ENCODE peak calls at places on chromosomes 1 and 21, in six cellular contexts. V is body of pancreas, M is A549, E is ovary, A is IMR-90, G is breast epithelium. H is an unnamed sample. For H3K4me1, the result is how much of the 10 kb centered on the place peaks cover.

GRCh38 chr21:46153259-46154154 is 1.9 kb downstream of the FTCD start:
- DNase-seq in G (no peak), V (peak), A (no peak), E (peak), M (peak), H (peak)

GRCh38 chr1:50666849-50667248 is 243.6 kb upstream of the DMRTA2 start:
- DNase-seq in M (no peak), V (no peak), E (no peak), G (no peak), A (no peak), H (no peak)

GRCh38 chr1:52531473-52531872 is 21.4 kb downstream of the TUT4 start:
- DNase-seq in M (no peak), E (no peak), A (no peak), V (no peak), G (no peak), H (no peak)

GRCh38 chr1:227401562-227402342 is 83.5 kb upstream of the CDC42BPA start:
- DNase-seq in G (no peak), V (no peak), M (no peak), E (no peak), A (no peak), H (no peak)

GRCh38 chr1:95146637-95147036 is 29.5 kb downstream of the TLCD4 start:
- DNase-seq in E (no peak), A (no peak), G (no peak), V (no peak), M (no peak), H (no peak)

GRCh38 chr1:34192621-34193020 is 15.9 kb downstream of the C1orf94 start:
- DNase-seq in V (no peak), G (no peak), M (no peak), A (no peak), E (no peak), H (no peak)

GRCh38 chr1:39757501-39757900 is 13.6 kb downstream of the OXCT2 start:
- DNase-seq in G (no peak), V (no peak), A (no peak), M (no peak), E (no peak), H (no peak)

GRCh38 chr1:29648798-29649374 is 412.6 kb downstream of the PTPRU start:
- DNase-seq in G (no peak), V (no peak), M (no peak), A (no peak), E (no peak), H (no peak)

GRCh38 chr1:99445486-99445885 is 181.2 kb downstream of the PLPPR4 start:
- DNase-seq in E (no peak), A (peak), M (no peak), V (no peak), G (no peak), H (no peak)

GRCh38 chr21:33402011-33402979 is 918 bp upstream of the IFNGR2 start:
- DNase-seq in A (peak), M (peak), G (peak), E (peak), V (peak), H (peak)

GRCh38 chr21:31813873-31814272 is 58.9 kb upstream of the HUNK start:
- DNase-seq in G (no peak), A (no peak), E (no peak), V (no peak), M (no peak), H (no peak)

GRCh38 chr1:240407407-240407806 is 204.5 kb downstream of the GREM2 start:
- DNase-seq in G (no peak), A (no peak), M (no peak), E (no peak), V (no peak), H (no peak)

GRCh38 chr21:46431884-46432488 is 26.7 kb upstream of the DIP2A start:
- DNase-seq in E (no peak), A (no peak), M (no peak), V (no peak), G (no peak), H (no peak)

GRCh38 chr1:97042551-97042950 is 321.0 kb downstream of the PTBP2 start:
- DNase-seq in G (no peak), M (no peak), E (no peak), A (peak), V (no peak), H (no peak)

GRCh38 chr1:1342061-1342562 is 7.1 kb downstream of the DVL1 start:
- DNase-seq in E (no peak), V (no peak), A (no peak), G (no peak), M (no peak), H (no peak)

GRCh38 chr1:45673956-45674355 is 12.4 kb downstream of the GPBP1L1 start:
- DNase-seq in E (no peak), A (peak), G (no peak), M (no peak), V (no peak), H (no peak)

GRCh38 chr1:39646232-39647081 is 7.0 kb upstream of the HEYL start:
- DNase-seq in G (peak), A (peak), M (no peak), E (peak), V (peak), H (peak)

GRCh38 chr21:25005388-25005787 is 601.9 kb downstream of the MRPL39 start:
- DNase-seq in M (no peak), A (peak), E (no peak), G (no peak), V (no peak), H (no peak)

GRCh38 chr1:64082459-64082858 is 121.0 kb upstream of the UBE2U start:
- DNase-seq in E (no peak), G (no peak), M (no peak), A (peak), V (no peak), H (no peak)

GRCh38 chr1:50108497-50109073 is at the start of gene ELAVL4:
- DNase-seq in V (peak), M (no peak), E (no peak), A (no peak), G (no peak), H (no peak)

GRCh38 chr1:230317823-230318819 is 108.0 kb downstream of the PGBD5 start:
- DNase-seq in G (no peak), A (no peak), M (no peak), V (peak), E (no peak), H (no peak)

GRCh38 chr1:162703708-162704107 is 71.4 kb downstream of the DDR2 start:
- DNase-seq in G (no peak), E (no peak), V (peak), A (no peak), M (no peak), H (peak)

GRCh38 chr1:175394739-175395138 is 202.2 kb upstream of the KIAA0040 start:
- DNase-seq in G (no peak), M (no peak), A (no peak), V (peak), E (no peak), H (no peak)

GRCh38 chr21:36700961-36701911 is 2.3 kb downstream of the SIM2 start:
- DNase-seq in M (no peak), E (no peak), V (no peak), G (no peak), A (no peak), H (no peak)

GRCh38 chr1:2416403-2416802 is 4.0 kb upstream of the PEX10 start:
- DNase-seq in E (no peak), V (no peak), M (no peak), G (no peak), A (no peak), H (no peak)

GRCh38 chr1:26833432-26834405 is 7.2 kb downstream of the ZDHHC18 start:
- DNase-seq in M (no peak), E (no peak), V (peak), G (no peak), A (no peak), H (no peak)

GRCh38 chr1:10048601-10049000 is 15.8 kb downstream of the UBE4B start:
- DNase-seq in M (no peak), G (no peak), V (no peak), A (no peak), E (no peak), H (no peak)

GRCh38 chr1:37817481-37817880 is 9.5 kb upstream of the YRDC start:
- DNase-seq in V (peak), G (no peak), E (peak), A (peak), M (no peak), H (no peak)

GRCh38 chr1:181314959-181315358 is 168.4 kb upstream of the CACNA1E start:
- DNase-seq in E (no peak), A (no peak), G (no peak), V (no peak), M (no peak), H (no peak)

GRCh38 chr1:111847519-111847918 is 91.8 kb downstream of the DDX20 start:
- DNase-seq in V (no peak), G (no peak), M (no peak), E (no peak), A (no peak), H (no peak)

GRCh38 chr1:54117815-54118563 is 34.8 kb downstream of the CDCP2 start:
- DNase-seq in V (no peak), E (no peak), M (peak), G (no peak), A (peak), H (no peak)

GRCh38 chr1:46458190-46458589 is 31.4 kb upstream of the DMBX1 start:
- DNase-seq in E (no peak), G (no peak), A (no peak), V (no peak), M (no peak), H (no peak)

GRCh38 chr21:15462092-15462491 is 267.7 kb upstream of the USP25 start:
- DNase-seq in V (no peak), G (no peak), E (no peak), A (no peak), M (no peak), H (no peak)

GRCh38 chr1:1213919-1214599 is at the start of gene TNFRSF4:
- DNase-seq in A (no peak), V (no peak), M (no peak), E (no peak), G (no peak), H (no peak)

GRCh38 chr1:222631611-222632208 is 13.8 kb downstream of the MIA3 start:
- DNase-seq in V (no peak), A (peak), G (no peak), M (no peak), E (no peak), H (no peak)

GRCh38 chr1:174954686-174955669 is 44.8 kb upstream of the CACYBP start:
- DNase-seq in A (no peak), E (no peak), G (no peak), V (no peak), M (no peak), H (no peak)

GRCh38 chr1:166924829-166925541 is 48.9 kb upstream of the TADA1 start:
- DNase-seq in A (no peak), G (no peak), E (no peak), V (no peak), M (no peak), H (no peak)

DNA sequence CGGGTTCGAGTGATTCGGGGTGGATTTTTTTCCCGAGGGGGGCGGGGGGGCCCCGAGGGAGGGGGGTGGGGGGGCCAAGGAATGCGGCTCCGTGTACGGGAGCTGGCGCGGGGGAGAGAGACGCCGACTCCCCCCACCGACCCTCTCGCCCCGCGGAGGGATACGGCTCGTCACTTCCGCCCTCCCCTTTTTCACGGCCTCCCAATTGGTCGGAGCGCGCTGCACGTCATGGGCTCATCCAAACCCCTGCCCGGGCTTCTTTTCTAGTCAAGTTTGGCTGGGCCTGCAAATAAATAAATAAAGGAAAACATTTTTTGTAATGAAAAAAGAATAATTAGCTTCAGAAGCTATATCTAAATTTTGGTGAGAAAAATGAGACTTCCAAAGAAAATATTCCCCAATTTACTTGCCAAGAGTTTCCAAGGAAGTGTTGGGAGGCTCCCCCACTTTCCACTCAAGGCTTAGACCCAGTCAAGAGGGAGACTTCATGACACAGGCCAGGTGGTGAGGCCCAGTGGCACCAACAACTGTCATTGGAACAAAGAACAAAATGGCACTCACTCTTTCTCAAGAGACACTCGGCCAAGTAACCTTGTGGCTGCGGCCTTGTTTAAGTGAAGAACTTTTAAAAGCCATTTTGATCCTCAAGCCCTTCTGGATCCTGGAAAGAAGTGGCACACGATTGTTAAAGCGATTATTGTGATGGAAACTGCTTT is at the start of gene POGZ:
- DNase-seq in G (peak), V (peak), M (peak), A (peak), E (peak), H (peak)
- TF ChIP-seq POLR2A in G (no peak), V (peak), M (peak), A (peak), E (peak), H (peak)

GRCh38 chr1:68165665-68166064 is 66.7 kb downstream of the WLS start:
- DNase-seq in M (no peak), A (no peak), G (no peak), V (no peak), E (no peak), H (no peak)
- H3K27ac ChIP-seq in M (no peak), A (no peak), G (no peak), V (no peak), E (no peak), H (no peak)

GRCh38 chr1:41953291-41953690 is 34.6 kb upstream of the HIVEP3 start:
- DNase-seq in A (no peak), V (no peak), E (no peak), M (no peak), G (no peak), H (no peak)

GRCh38 chr1:41955461-41956159 is 36.9 kb upstream of the HIVEP3 start:
- DNase-seq in E (no peak), M (peak), A (peak), G (peak), V (no peak), H (no peak)

GRCh38 chr1:41958015-41958673 is 39.4 kb upstream of the HIVEP3 start:
- DNase-seq in A (no peak), E (no peak), V (no peak), M (no peak), G (no peak), H (no peak)

GRCh38 chr1:41954533-41954944 is 35.8 kb upstream of the HIVEP3 start:
- DNase-seq in E (no peak), M (no peak), V (peak), A (peak), G (no peak), H (no peak)

DNA sequence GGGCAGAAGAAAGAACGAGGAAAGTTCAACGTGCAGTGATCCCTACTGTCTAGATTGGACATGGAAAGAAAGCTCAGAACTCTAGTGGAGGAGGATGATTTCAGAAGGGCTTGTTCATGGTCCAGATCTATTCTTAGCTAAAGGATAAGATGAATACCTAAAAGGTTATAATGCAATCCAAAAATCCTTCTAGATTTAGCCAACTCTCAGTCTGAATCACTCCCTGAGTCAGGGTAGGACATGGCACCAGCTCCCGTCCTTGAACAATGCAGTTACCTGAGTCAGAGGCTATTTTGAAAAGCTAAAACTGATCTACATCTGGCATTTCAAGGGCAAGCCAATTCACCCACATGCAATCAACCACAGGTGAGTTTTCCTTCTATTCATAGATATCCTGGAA is 38.8 kb upstream of the HIVEP3 start:
- DNase-seq in A (peak), E (no peak), V (peak), G (no peak), M (no peak), H (no peak)
- H3K4me1 ChIP-seq in A (under half), E (under half), V (under half), G (under half), M (under half), H (under half)

DNA sequence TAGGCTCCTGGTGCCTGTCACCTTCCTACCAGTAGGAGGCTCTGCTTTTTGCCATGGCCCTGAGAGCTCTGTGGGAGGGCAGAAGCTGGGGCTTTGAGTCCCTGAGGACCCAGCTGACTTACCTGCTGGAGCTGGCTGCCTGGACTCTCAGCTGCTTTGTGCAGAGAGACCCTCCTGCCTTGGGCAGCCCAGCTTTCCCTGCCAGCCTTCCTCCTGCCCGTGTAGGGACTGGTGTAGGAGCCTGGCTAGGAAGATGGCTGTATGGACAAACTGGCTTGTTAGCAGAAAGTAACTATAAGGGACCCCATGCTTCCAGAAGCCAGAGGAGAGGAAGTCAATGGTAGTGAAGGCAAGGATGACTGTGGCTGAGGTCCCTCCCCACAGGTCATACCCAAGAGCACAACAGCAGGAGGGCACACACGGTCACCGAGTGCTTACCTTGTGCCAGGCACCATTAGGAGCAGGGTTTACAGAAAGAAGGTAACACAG is 9.7 kb upstream of the CELSR2 start:
- DNase-seq in A (peak), V (peak), M (peak), E (no peak), G (no peak), H (no peak)
- TF ChIP-seq POLR2A in A (no peak), V (no peak), M (no peak), E (no peak), G (no peak), H (no peak)

GRCh38 chr1:199945591-199945990 is 81.9 kb upstream of the NR5A2 start:
- DNase-seq in A (no peak), V (no peak), G (no peak), M (no peak), E (no peak), H (no peak)

GRCh38 chr1:199948587-199949280 is 78.8 kb upstream of the NR5A2 start:
- DNase-seq in E (no peak), M (no peak), V (no peak), A (peak), G (no peak), H (no peak)

GRCh38 chr1:199946305-199947155 is 81.0 kb upstream of the NR5A2 start:
- DNase-seq in G (no peak), V (no peak), M (no peak), A (no peak), E (no peak), H (no peak)
- H3K27ac ChIP-seq in G (no peak), V (no peak), M (no peak), A (no peak), E (no peak), H (no peak)

DNA sequence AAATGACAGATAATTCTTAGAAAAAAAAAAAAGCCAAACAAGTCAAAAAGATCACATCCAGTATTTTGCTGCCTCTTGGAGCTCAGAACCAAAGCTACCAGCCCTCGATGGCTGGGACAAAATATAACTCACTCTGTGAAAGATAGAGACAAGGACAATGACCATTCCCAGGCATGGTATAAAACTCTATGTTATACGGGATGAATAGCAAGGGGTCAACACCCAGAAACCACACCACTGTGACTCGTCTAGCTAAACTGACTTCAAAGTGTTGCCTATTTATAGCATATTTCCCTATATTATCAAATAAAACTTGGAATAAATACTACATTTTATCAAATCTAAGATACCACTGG is 10.1 kb downstream of the TMEM63A start:
- DNase-seq in G (no peak), M (no peak), V (no peak), A (peak), E (no peak), H (no peak)
- H3K4me1 ChIP-seq in G (under half), M (under half), V (half or more), A (under half), E (under half), H (under half)

GRCh38 chr1:206733012-206733411 is 37.6 kb upstream of the IL19 start:
- DNase-seq in M (no peak), E (no peak), A (no peak), V (no peak), G (no peak), H (no peak)
- TF ChIP-seq POLR2A in M (no peak), E (no peak), A (no peak), V (no peak), G (no peak), H (no peak)

GRCh38 chr1:74549947-74550346 is 37.5 kb upstream of the LRRC53 start:
- DNase-seq in A (no peak), M (no peak), E (no peak), V (no peak), G (no peak), H (no peak)
- H3K27ac ChIP-seq in A (no peak), M (no peak), E (no peak), V (no peak), G (no peak), H (no peak)

H was measured in uterus.